ENCODE peak calls at places on chromosomes 6 and 20, in ten cellular contexts. G is upper lobe of right lung, N is mesenchymal stem cell, S is HepG2, X is H7, I is suprapubic skin, E is heart left ventricle, H is iPS DF 6.9, O is brain microvascular endothelial cell, R is GM12878. V is an unnamed sample. For H3K36me3, the result is how much of the 10 kb centered on the place peaks cover.

GRCh38 chr6:67898875-67899274 is 736.2 kb upstream of the ADGRB3 start:
- DNase-seq in G (no peak), N (no peak), R (no peak), H (no peak), O (no peak), X (no peak), E (no peak), I (no peak), S (no peak), V (no peak)

GRCh38 chr6:157380779-157381561 is at the start of gene ZDHHC14:
- DNase-seq in I (peak), E (peak), S (peak), R (peak), G (peak), H (no peak), N (peak), X (peak), O (peak), V (peak)

GRCh38 chr6:140316966-140317365 is 942.5 kb upstream of the CITED2 start:
- DNase-seq in E (no peak), X (no peak), N (no peak), O (no peak), R (no peak), G (no peak), I (no peak), S (no peak), H (no peak), V (no peak)

GRCh38 chr6:151647871-151648639 is 154.2 kb downstream of the CCDC170 start:
- DNase-seq in I (no peak), R (no peak), G (no peak), X (peak), H (peak), O (peak), S (peak), E (no peak), N (no peak), V (no peak)

GRCh38 chr6:13260116-13260598 is 68.2 kb downstream of the TBC1D7 start:
- DNase-seq in G (no peak), X (no peak), H (no peak), R (no peak), I (no peak), S (no peak), N (no peak), E (no peak), O (no peak), V (no peak)

GRCh38 chr6:98839788-98840361 is 5.5 kb downstream of the POU3F2 start:
- DNase-seq in O (no peak), H (no peak), I (no peak), E (no peak), X (peak), G (no peak), N (peak), S (peak), R (no peak), V (no peak)

GRCh38 chr6:160943997-160944396 is 47.6 kb upstream of the MAP3K4 start:
- DNase-seq in H (no peak), X (no peak), R (no peak), G (no peak), E (no peak), O (no peak), I (no peak), N (no peak), S (no peak), V (no peak)

GRCh38 chr6:583639-584038 is 73.3 kb downstream of the HUS1B start:
- DNase-seq in O (no peak), G (no peak), N (no peak), H (no peak), S (no peak), I (no peak), R (no peak), X (peak), E (no peak), V (no peak)

GRCh38 chr6:82906951-82907350 is 158.7 kb downstream of the UBE3D start:
- DNase-seq in X (no peak), H (no peak), S (no peak), G (no peak), I (no peak), E (no peak), R (no peak), O (peak), N (peak), V (no peak)

GRCh38 chr6:165641672-165642156 is 21.3 kb downstream of the PDE10A start:
- DNase-seq in I (no peak), N (no peak), X (no peak), O (no peak), R (no peak), E (no peak), S (no peak), G (no peak), H (no peak), V (no peak)

GRCh38 chr6:41021832-41022231 is 17.2 kb downstream of the UNC5CL start:
- DNase-seq in G (no peak), N (peak), X (peak), S (peak), O (no peak), H (no peak), R (no peak), E (peak), I (no peak), V (no peak)

GRCh38 chr20:32332614-32333013 is 25.5 kb upstream of the ASXL1 start:
- DNase-seq in N (no peak), X (no peak), G (no peak), H (no peak), E (no peak), I (no peak), S (no peak), O (peak), R (no peak), V (peak)

GRCh38 chr6:8059129-8059528 is 5.1 kb downstream of the BLOC1S5 start:
- DNase-seq in N (peak), I (no peak), O (no peak), S (no peak), X (no peak), E (no peak), H (no peak), R (no peak), G (no peak), V (no peak)

GRCh38 chr6:111564482-111564945 is 41.2 kb downstream of the TRAF3IP2 start:
- DNase-seq in I (no peak), S (no peak), H (no peak), G (no peak), X (no peak), R (no peak), O (no peak), E (peak), N (peak), V (no peak)
- H3K36me3 ChIP-seq in I (under half), S (under half), H (under half), G (half or more), X (under half), R (under half), O (under half), E (under half), N (half or more), V (under half)

DNA sequence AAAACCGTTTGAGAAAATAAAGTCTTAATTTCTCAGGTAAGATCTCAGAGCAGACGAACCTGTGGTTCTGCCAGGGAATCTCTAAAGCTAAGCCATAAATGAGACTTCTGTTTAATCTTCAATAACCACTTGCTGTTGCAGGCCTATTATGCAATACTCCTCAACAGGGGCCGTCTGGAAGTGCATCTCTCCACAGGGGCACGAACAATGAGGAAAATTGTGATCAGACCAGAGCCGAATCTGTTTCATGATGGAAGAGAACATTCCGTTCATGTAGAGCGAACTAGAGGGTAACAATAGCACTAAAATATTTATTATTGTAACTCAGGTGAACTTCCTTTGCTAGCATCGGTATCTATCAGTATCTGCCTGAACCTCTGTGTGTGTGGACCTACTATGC is 223.6 kb downstream of the ARHGAP18 start:
- DNase-seq in I (no peak), E (no peak), H (no peak), X (no peak), G (no peak), O (no peak), R (no peak), N (no peak), S (no peak), V (no peak)
- H3K36me3 ChIP-seq in I (under half), E (under half), H (under half), X (under half), G (under half), O (under half), R (under half), N (under half), S (under half), V (under half)

GRCh38 chr20:2463616-2464365 is 6.8 kb downstream of the SNRPB start:
- DNase-seq in E (no peak), R (no peak), X (peak), I (no peak), H (no peak), G (no peak), O (no peak), S (no peak), N (no peak), V (no peak)

GRCh38 chr20:2459981-2460751 is 10.4 kb downstream of the SNRPB start:
- DNase-seq in S (no peak), X (no peak), O (no peak), I (no peak), H (no peak), G (no peak), E (no peak), N (no peak), R (no peak), V (no peak)

GRCh38 chr20:2462484-2462883 is 8.1 kb downstream of the SNRPB start:
- DNase-seq in N (no peak), R (no peak), H (no peak), O (no peak), G (no peak), S (no peak), E (no peak), X (no peak), I (no peak), V (no peak)

GRCh38 chr20:2458919-2459499 is 11.6 kb downstream of the SNRPB start:
- DNase-seq in E (no peak), I (no peak), O (no peak), X (no peak), R (no peak), G (no peak), H (no peak), N (no peak), S (no peak), V (no peak)

GRCh38 chr20:2460752-2461424 is 9.7 kb downstream of the SNRPB start:
- DNase-seq in X (no peak), O (no peak), S (no peak), G (no peak), E (no peak), N (no peak), I (no peak), H (no peak), R (no peak), V (no peak)
- H3K36me3 ChIP-seq in X (under half), O (half or more), S (half or more), G (half or more), E (under half), N (half or more), I (half or more), H (under half), R (half or more), V (under half)

DNA sequence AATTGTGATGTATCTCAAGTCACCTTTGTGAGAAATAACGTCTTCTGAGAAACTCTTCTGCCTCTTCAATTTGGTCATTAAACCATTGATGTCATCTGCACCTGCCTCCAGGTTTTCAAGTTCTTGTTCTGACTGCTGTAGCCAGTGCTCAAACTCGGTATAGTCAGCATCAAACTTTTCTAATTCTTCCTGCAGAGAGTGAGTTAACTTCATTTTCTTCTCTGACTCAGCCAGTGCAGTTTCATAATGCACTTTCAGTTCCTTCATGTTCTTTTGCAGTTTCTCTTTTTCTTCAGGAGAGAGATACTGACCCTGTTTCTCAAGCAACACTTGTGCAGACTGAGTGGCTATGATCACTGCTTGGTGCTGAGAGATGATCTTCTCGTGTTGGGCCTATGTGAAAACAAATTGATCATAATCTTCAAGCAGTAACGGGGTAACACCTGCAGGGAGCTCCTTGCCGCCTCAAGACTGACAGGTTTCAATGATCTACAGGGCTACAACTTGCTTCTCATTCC is 48.8 kb downstream of the DST start:
- DNase-seq in O (no peak), I (no peak), G (no peak), X (no peak), E (no peak), S (no peak), R (peak), N (no peak), H (no peak), V (peak)
- H3K36me3 ChIP-seq in O (under half), I (under half), G (under half), X (under half), E (under half), S (under half), R (under half), N (half or more), H (under half), V (under half)

DNA sequence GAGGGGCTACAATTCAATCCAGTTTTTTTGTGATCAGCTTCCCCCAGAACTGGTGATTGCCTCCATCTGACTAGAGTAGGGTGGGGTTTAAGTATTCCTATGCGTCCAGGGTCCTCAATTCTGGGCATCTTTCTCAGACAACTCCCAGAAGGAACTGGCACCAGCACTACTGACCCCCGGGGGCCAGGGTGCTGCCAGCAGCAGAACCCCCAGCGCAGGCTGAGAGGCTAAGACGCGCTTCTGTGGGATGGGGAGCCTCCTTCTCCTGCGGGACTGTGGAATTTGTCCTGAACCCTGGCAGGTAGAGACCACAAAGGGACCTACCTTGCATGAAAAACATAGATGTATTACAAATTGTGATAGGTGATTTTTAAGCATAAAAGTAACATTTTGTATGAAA is 124.4 kb downstream of the PACRG start:
- DNase-seq in S (no peak), X (no peak), O (no peak), I (no peak), E (no peak), N (no peak), H (no peak), R (no peak), G (no peak), V (no peak)
- H3K36me3 ChIP-seq in S (under half), X (under half), O (under half), I (under half), E (under half), N (under half), H (under half), R (under half), G (under half), V (under half)

GRCh38 chr20:38050691-38051090 is 17.1 kb downstream of the RPRD1B start:
- DNase-seq in I (no peak), G (no peak), R (no peak), S (no peak), E (no peak), O (no peak), H (no peak), N (peak), X (no peak), V (no peak)
- H3K36me3 ChIP-seq in I (under half), G (under half), R (under half), S (half or more), E (under half), O (under half), H (under half), N (under half), X (under half), V (under half)

GRCh38 chr6:148629910-148630470 is 116.8 kb upstream of the UST start:
- DNase-seq in I (no peak), X (peak), E (no peak), O (no peak), H (no peak), N (no peak), G (no peak), S (no peak), R (no peak), V (no peak)

GRCh38 chr6:148629197-148629909 is 117.5 kb upstream of the UST start:
- DNase-seq in G (no peak), I (no peak), O (no peak), N (peak), E (no peak), S (no peak), X (peak), H (no peak), R (no peak), V (no peak)

GRCh38 chr6:148624025-148624424 is 122.8 kb upstream of the UST start:
- DNase-seq in I (no peak), E (no peak), S (no peak), R (no peak), X (no peak), G (no peak), N (peak), H (no peak), O (no peak), V (no peak)

DNA sequence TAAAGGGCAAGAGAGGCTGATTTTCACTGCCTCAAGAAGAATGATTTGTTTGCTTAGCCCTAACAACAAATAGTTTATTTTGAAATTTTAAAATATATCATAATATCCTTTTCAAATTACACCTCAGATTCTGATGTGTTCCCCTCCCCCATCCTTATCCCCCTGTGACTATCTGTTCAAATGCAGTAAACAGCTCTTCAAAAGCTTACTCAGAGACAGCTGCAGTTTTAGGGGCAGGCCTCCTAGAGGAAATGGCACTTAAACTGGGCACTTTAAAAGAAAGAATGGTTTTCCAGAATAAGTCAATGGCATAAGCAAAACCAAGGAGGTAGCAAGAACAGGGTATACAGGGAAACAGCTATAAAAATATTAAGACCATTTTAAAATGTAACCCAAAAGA is 118.6 kb upstream of the UST start:
- DNase-seq in G (no peak), O (no peak), I (no peak), N (peak), X (peak), S (no peak), E (no peak), R (no peak), H (no peak), V (no peak)
- H3K36me3 ChIP-seq in G (under half), O (under half), I (under half), N (under half), X (under half), S (under half), E (under half), R (under half), H (under half), V (under half)

GRCh38 chr20:62351469-62352401 is 15.4 kb downstream of the LAMA5 start:
- DNase-seq in G (no peak), S (no peak), R (no peak), I (no peak), H (no peak), E (peak), X (no peak), N (no peak), O (no peak), V (no peak)

GRCh38 chr20:62350629-62351422 is 16.3 kb downstream of the LAMA5 start:
- DNase-seq in R (no peak), I (no peak), E (peak), X (no peak), N (no peak), S (no peak), O (no peak), G (no peak), H (no peak), V (no peak)

GRCh38 chr20:62353289-62354030 is 13.7 kb downstream of the LAMA5 start:
- DNase-seq in X (no peak), I (no peak), E (peak), H (no peak), N (no peak), R (no peak), S (peak), O (no peak), G (no peak), V (no peak)

GRCh38 chr20:62354031-62354808 is 12.9 kb downstream of the LAMA5 start:
- DNase-seq in O (no peak), N (no peak), R (no peak), I (no peak), E (peak), X (peak), S (no peak), G (no peak), H (no peak), V (no peak)

GRCh38 chr20:62352402-62353288 is 14.5 kb downstream of the LAMA5 start:
- DNase-seq in O (no peak), N (no peak), E (peak), R (no peak), X (no peak), S (no peak), G (no peak), I (no peak), H (no peak), V (no peak)
- H3K36me3 ChIP-seq in O (under half), N (under half), E (under half), R (under half), X (under half), S (under half), G (under half), I (under half), H (under half), V (under half)

DNA sequence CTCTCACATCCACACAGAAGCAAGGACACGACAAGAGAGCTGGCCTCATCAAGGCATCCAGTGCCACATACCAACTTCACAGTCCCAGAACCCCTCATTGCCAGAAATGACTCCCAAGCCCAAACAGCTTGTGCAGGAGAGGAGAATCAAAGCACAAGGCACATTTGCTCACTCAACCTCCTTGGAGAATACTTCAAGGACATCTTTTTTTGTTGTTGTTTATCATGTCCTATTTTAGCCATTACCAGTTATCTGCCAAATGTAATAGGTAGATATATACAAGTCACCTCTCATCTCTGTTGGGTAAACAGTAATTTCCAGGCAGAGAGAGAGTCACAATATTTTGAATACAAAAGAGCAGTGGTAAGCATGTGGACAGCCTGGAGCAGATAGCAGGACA is 47.8 kb downstream of the RTN4IP1 start:
- DNase-seq in O (no peak), H (no peak), E (no peak), R (no peak), X (no peak), N (no peak), S (no peak), G (no peak), I (no peak), V (no peak)
- H3K36me3 ChIP-seq in O (under half), H (under half), E (under half), R (under half), X (under half), N (under half), S (under half), G (under half), I (under half), V (under half)

DNA sequence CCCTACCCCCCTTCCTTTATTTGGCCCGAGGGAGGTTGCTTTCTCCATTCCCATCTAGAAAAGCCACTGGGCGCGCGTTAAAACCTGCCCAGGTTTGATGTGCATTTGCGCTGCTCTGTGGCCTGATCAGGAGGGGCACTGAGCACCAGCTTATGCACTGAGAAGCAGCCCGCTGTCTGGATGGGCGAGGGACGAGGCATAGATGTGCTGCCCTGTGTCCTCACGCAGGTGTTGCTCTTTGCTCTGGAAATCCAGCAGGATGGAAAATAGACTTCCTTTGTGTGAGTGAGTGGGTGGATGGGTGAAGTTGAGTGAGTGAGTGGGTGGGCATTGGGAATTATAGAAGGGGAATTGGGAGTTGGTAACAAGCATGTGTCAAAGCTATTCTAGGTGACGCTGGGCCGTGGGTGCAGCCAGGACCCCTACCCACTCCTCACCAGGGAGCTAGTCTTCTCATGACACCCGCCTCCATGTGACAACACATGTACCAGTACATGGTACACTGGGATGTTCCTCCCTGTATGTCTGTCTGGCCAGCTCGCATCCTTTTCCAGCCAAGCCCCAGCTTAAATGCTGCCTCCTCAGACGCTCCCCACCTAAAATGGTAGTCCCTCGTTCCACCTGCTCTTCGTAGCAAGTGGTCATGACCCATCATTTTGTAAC is 162.6 kb downstream of the DTNBP1 start:
- DNase-seq in X (no peak), H (no peak), N (no peak), E (no peak), R (no peak), G (peak), I (peak), O (no peak), S (no peak), V (no peak)
- H3K36me3 ChIP-seq in X (half or more), H (half or more), N (half or more), E (under half), R (under half), G (under half), I (under half), O (under half), S (under half), V (under half)